ENCODE peak calls at places on chromosomes 7 and 10, in six cellular contexts. One of them, this sample, is unnamed.

GRCh38 chr7:13067036-13067435 is 379.6 kb downstream of the ARL4A start:
- DNase-seq in SK-N-SH: no peak
- DNase-seq in HCT116: no peak
- DNase-seq in GM23338: peak
- DNase-seq in Panc1: no peak
- DNase-seq in A549: no peak
- DNase-seq in this sample: no peak

GRCh38 chr10:77533887-77534278 is 103.7 kb downstream of the KCNMA1 start:
- DNase-seq in HCT116: no peak
- DNase-seq in GM23338: no peak
- DNase-seq in Panc1: no peak
- DNase-seq in A549: peak
- DNase-seq in SK-N-SH: peak
- DNase-seq in this sample: no peak

GRCh38 chr10:49352323-49352722 is 43.6 kb downstream of the DRGX start:
- DNase-seq in Panc1: no peak
- DNase-seq in GM23338: no peak
- DNase-seq in HCT116: no peak
- DNase-seq in SK-N-SH: no peak
- DNase-seq in A549: no peak
- DNase-seq in this sample: no peak

GRCh38 chr7:141151726-141152125 is 77.9 kb downstream of the TMEM178B start:
- DNase-seq in HCT116: no peak
- DNase-seq in GM23338: no peak
- DNase-seq in Panc1: no peak
- DNase-seq in SK-N-SH: no peak
- DNase-seq in A549: no peak
- DNase-seq in this sample: no peak

GRCh38 chr7:1520574-1521234 is 9.8 kb upstream of the MAFK start:
- DNase-seq in Panc1: peak
- DNase-seq in GM23338: no peak
- DNase-seq in HCT116: peak
- DNase-seq in A549: peak
- DNase-seq in SK-N-SH: no peak
- DNase-seq in this sample: no peak

GRCh38 chr10:109866995-109867635 is 56.2 kb downstream of the XPNPEP1 start:
- DNase-seq in GM23338: no peak
- DNase-seq in Panc1: no peak
- DNase-seq in HCT116: no peak
- DNase-seq in SK-N-SH: no peak
- DNase-seq in A549: no peak
- DNase-seq in this sample: no peak

GRCh38 chr10:3828404-3829192 is 43.6 kb upstream of the KLF6 start:
- DNase-seq in A549: no peak
- DNase-seq in GM23338: no peak
- DNase-seq in SK-N-SH: no peak
- DNase-seq in Panc1: no peak
- DNase-seq in HCT116: no peak
- DNase-seq in this sample: no peak

GRCh38 chr7:7178906-7179305 is 3.4 kb upstream of the C1GALT1 start:
- DNase-seq in Panc1: no peak
- DNase-seq in GM23338: no peak
- DNase-seq in SK-N-SH: no peak
- DNase-seq in A549: no peak
- DNase-seq in HCT116: no peak
- DNase-seq in this sample: no peak

GRCh38 chr7:156376317-156376716 is 264.3 kb upstream of the RNF32 start:
- DNase-seq in GM23338: no peak
- DNase-seq in SK-N-SH: no peak
- DNase-seq in HCT116: no peak
- DNase-seq in A549: no peak
- DNase-seq in Panc1: no peak
- DNase-seq in this sample: no peak

GRCh38 chr7:157618823-157619606 is 282.2 kb downstream of the DNAJB6 start:
- DNase-seq in Panc1: no peak
- DNase-seq in GM23338: no peak
- DNase-seq in HCT116: no peak
- DNase-seq in SK-N-SH: no peak
- DNase-seq in A549: no peak
- DNase-seq in this sample: no peak

GRCh38 chr7:159030490-159031134 is 114.1 kb downstream of the VIPR2 start:
- DNase-seq in SK-N-SH: peak
- DNase-seq in GM23338: peak
- DNase-seq in HCT116: peak
- DNase-seq in A549: peak
- DNase-seq in Panc1: no peak
- DNase-seq in this sample: no peak

GRCh38 chr10:44949127-44949802 is 10.3 kb upstream of the RASSF4 start:
- DNase-seq in Panc1: no peak
- DNase-seq in A549: no peak
- DNase-seq in GM23338: peak
- DNase-seq in HCT116: no peak
- DNase-seq in SK-N-SH: no peak
- DNase-seq in this sample: no peak

GRCh38 chr10:131691481-131692090 is 209.2 kb upstream of the PPP2R2D start:
- DNase-seq in A549: no peak
- DNase-seq in GM23338: no peak
- DNase-seq in Panc1: no peak
- DNase-seq in HCT116: no peak
- DNase-seq in SK-N-SH: no peak
- DNase-seq in this sample: no peak

GRCh38 chr10:131689954-131690669 is 210.7 kb upstream of the PPP2R2D start:
- DNase-seq in HCT116: no peak
- DNase-seq in SK-N-SH: no peak
- DNase-seq in GM23338: no peak
- DNase-seq in A549: no peak
- DNase-seq in Panc1: no peak
- DNase-seq in this sample: no peak

GRCh38 chr10:131692176-131692575 is 208.6 kb upstream of the PPP2R2D start:
- DNase-seq in A549: no peak
- DNase-seq in HCT116: no peak
- DNase-seq in Panc1: no peak
- DNase-seq in SK-N-SH: no peak
- DNase-seq in GM23338: no peak
- DNase-seq in this sample: no peak

GRCh38 chr10:131689486-131689885 is 211.3 kb upstream of the PPP2R2D start:
- DNase-seq in GM23338: no peak
- DNase-seq in A549: no peak
- DNase-seq in Panc1: no peak
- DNase-seq in SK-N-SH: no peak
- DNase-seq in HCT116: no peak
- DNase-seq in this sample: no peak

DNA sequence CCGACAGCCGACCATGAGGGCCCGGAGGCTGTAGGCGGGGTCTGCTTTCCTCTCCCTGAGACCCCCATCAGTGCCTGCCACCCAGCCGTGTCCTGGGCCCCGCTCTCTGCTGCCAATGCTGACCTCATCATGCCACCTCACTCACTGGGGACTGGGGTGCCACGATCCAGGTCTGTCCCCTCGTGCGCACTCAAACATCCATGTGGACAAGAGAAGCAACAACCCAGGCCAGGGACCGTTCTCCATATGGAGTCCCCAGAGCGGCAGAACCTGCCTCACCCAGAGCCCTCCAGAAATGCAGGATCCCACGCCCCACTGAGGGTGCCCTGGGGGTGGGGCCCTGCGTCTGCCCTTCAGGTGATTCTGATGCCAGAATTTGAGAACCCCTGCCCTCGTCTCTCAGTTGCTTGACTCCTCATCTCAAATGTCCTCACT is 210.0 kb upstream of the PPP2R2D start:
- DNase-seq in Panc1: no peak
- DNase-seq in SK-N-SH: no peak
- DNase-seq in HCT116: no peak
- DNase-seq in GM23338: no peak
- DNase-seq in A549: no peak
- DNase-seq in this sample: no peak
- TF ChIP-seq REST in Panc1: no peak
- TF ChIP-seq REST in SK-N-SH: no peak
- TF ChIP-seq REST in HCT116: no peak
- TF ChIP-seq REST in GM23338: no peak
- TF ChIP-seq REST in A549: no peak
- TF ChIP-seq REST in this sample: no peak

DNA sequence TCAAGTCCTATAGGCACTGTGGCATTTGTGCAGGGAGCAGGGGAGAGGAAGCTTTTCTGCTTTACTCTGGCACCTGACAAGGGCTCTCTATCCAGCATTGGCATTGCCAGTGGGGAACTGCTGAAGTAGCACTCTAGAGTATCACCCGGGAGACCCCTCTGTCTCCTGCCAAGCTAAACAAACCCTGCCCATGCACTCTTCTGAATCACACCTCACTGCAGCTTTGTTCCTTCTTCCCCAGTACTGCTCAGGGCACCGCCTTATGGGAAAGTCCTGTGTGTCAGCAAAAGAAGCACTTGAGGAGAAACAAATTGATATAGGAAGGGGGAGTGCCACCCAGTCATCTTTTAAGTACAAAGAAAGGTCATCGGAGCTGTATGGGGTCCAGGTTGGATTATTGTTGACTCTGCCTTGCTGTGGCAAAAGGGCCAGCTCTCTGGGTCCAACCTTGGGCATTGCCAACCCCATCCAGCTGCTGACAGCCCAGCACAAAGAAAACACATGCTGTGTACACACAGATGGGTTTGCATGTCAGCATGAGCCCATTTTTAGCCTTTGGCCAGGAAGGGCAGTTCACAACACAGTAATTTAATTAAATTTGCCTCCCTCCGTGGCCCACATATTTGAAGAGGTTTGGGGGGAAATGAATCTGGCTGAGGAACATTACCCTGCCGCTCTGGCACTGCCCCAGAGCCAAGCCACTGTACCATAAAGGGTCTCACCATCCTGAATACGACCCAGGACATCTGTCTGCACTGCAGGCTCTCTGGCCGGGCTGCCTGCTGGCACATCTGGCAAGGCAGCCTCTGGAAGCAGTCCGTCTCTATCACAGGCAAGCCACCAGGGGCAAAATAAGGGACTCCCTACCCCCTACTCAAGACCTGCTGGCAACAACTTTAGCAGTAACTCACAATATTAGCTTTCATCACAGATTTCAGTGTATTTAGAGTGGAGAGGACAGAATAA is 13.1 kb downstream of the LRRC4 start:
- DNase-seq in Panc1: no peak
- DNase-seq in GM23338: no peak
- DNase-seq in SK-N-SH: peak
- DNase-seq in HCT116: no peak
- DNase-seq in A549: no peak
- DNase-seq in this sample: no peak
- TF ChIP-seq REST in Panc1: no peak
- TF ChIP-seq REST in GM23338: no peak
- TF ChIP-seq REST in SK-N-SH: no peak
- TF ChIP-seq REST in HCT116: no peak
- TF ChIP-seq REST in A549: no peak
- TF ChIP-seq REST in this sample: no peak

GRCh38 chr10:114542373-114542772 is 115.7 kb downstream of the ABLIM1 start:
- DNase-seq in Panc1: no peak
- DNase-seq in GM23338: no peak
- DNase-seq in SK-N-SH: no peak
- DNase-seq in A549: no peak
- DNase-seq in HCT116: no peak
- DNase-seq in this sample: no peak

GRCh38 chr10:114539623-114540022 is 118.5 kb downstream of the ABLIM1 start:
- DNase-seq in Panc1: no peak
- DNase-seq in GM23338: peak
- DNase-seq in HCT116: no peak
- DNase-seq in SK-N-SH: no peak
- DNase-seq in A549: no peak
- DNase-seq in this sample: no peak

GRCh38 chr10:114540191-114540590 is 117.9 kb downstream of the ABLIM1 start:
- DNase-seq in GM23338: no peak
- DNase-seq in Panc1: no peak
- DNase-seq in HCT116: no peak
- DNase-seq in SK-N-SH: no peak
- DNase-seq in A549: no peak
- DNase-seq in this sample: no peak

GRCh38 chr10:114543456-114543855 is 114.6 kb downstream of the ABLIM1 start:
- DNase-seq in HCT116: no peak
- DNase-seq in A549: no peak
- DNase-seq in Panc1: no peak
- DNase-seq in GM23338: no peak
- DNase-seq in SK-N-SH: no peak
- DNase-seq in this sample: no peak

DNA sequence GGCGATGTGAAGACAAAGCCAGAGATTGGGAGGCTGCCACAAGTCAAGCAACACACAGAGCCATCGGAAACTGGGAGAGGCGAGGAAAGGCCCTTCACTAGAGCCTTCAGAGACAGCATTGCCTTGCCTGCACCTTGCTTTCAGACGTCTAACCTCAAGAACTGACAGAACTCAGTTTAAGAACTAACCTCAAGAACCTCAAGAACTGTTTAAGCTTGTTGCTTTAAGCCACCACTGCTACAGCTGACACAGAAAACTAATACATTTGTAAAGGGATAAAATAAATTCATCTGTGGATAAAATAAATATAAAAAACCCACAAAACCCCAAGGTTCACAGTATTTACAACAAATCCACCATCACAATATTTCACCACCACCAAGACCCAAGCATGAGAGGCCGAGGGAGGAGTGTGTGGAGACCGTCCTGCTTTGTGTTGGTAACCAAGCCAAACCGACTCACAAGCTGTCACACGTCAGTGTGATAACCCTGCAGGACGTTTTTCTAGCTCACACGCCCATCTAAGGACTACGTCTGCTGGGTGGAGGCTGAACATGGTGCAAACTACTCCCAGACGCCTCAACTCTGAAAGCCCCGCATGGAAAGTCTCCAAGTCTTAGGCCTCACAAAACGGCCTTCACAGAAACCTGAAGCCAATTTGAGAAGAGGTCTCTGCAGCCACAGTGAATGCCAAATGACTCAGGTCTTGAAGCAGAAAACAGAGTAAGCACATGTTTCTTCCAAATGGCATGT is 116.8 kb downstream of the ABLIM1 start:
- DNase-seq in A549: no peak
- DNase-seq in Panc1: no peak
- DNase-seq in SK-N-SH: no peak
- DNase-seq in GM23338: no peak
- DNase-seq in HCT116: no peak
- DNase-seq in this sample: no peak
- TF ChIP-seq REST in A549: no peak
- TF ChIP-seq REST in Panc1: no peak
- TF ChIP-seq REST in SK-N-SH: no peak
- TF ChIP-seq REST in GM23338: no peak
- TF ChIP-seq REST in HCT116: no peak
- TF ChIP-seq REST in this sample: no peak

DNA sequence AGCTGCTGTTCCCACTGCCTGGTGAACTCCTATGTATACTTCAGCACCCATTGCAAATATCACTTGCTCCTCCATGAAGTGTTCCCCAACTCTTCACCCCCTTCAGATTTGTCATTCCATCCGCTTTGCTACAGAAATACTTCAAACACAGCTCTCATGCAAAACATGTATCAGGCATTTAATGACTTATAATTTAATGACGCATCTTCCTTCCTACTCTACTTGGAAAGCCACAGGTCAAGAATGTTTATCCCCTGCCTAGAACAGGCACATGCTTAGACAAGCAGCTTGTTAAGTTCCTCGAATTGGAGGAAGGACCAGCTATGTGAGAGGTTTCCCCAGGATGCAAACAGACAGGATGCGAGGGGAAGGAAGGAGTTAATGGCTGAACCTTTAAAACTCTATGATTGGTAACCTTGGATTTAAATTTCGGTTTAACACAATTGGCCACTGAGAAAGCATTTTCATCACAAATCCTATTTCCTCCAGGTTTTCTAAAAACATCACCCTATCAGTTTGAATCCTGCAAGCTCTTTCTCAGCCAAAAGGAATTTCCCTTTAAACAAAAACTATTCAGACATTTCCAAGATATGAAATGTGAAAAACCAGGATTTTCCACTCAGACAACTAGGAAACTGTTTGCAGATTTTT is 11.5 kb downstream of the CREB3L2 start:
- DNase-seq in Panc1: no peak
- DNase-seq in SK-N-SH: no peak
- DNase-seq in A549: no peak
- DNase-seq in GM23338: no peak
- DNase-seq in HCT116: no peak
- DNase-seq in this sample: no peak
- TF ChIP-seq REST in Panc1: no peak
- TF ChIP-seq REST in SK-N-SH: no peak
- TF ChIP-seq REST in A549: no peak
- TF ChIP-seq REST in GM23338: no peak
- TF ChIP-seq REST in HCT116: no peak
- TF ChIP-seq REST in this sample: no peak

This sample was measured in HL-60.